ENCODE peak calls at places on chromosome 14, in four cellular contexts. Q is lower leg skin; M is stimulated activated CD4-positive, alpha-beta T cell treated with anti-CD3 and anti-CD28 coated beads, Interleukin-4, amount 100 ng/mL, for 1 hour; T is KG1. S is an unnamed sample.

GRCh38 chr14:74793506-74794155 is 30.5 kb downstream of the YLPM1 start:
- DNase-seq in M (no peak), Q (no peak), T (no peak), S (no peak)

GRCh38 chr14:87491816-87492215 is 501.2 kb downstream of the GALC start:
- DNase-seq in T (no peak), Q (no peak), M (no peak), S (no peak)

GRCh38 chr14:51368721-51369163 is 128.7 kb downstream of the TMX1 start:
- DNase-seq in M (no peak), T (no peak), Q (no peak), S (no peak)

GRCh38 chr14:79820866-79821535 is 390.3 kb downstream of the DIO2 start:
- DNase-seq in Q (no peak), M (no peak), T (no peak), S (no peak)

GRCh38 chr14:67166450-67166853 is 22.8 kb upstream of the GARIN2 start:
- DNase-seq in M (peak), Q (no peak), T (peak), S (no peak)

GRCh38 chr14:91454580-91454979 is 37.0 kb upstream of the CCDC88C start:
- DNase-seq in T (no peak), Q (no peak), M (no peak), S (no peak)

GRCh38 chr14:24903337-24903736 is 146.6 kb downstream of the STXBP6 start:
- DNase-seq in Q (no peak), M (no peak), T (no peak), S (no peak)

GRCh38 chr14:52801014-52801708 is 9.8 kb upstream of the GNPNAT1 start:
- DNase-seq in M (no peak), Q (no peak), T (no peak), S (peak)

GRCh38 chr14:88189840-88190191 is 133.3 kb downstream of the KCNK10 start:
- DNase-seq in Q (no peak), T (no peak), M (no peak), S (no peak)

GRCh38 chr14:63893701-63894458 is 41.1 kb downstream of the SYNE2 start:
- DNase-seq in M (no peak), T (no peak), Q (peak), S (no peak)

GRCh38 chr14:47674148-47674545 is 1.3 kb downstream of the MDGA2 start:
- DNase-seq in M (no peak), Q (no peak), T (no peak), S (no peak)

GRCh38 chr14:87847216-87847615 is 145.8 kb downstream of the GALC start:
- DNase-seq in T (no peak), Q (no peak), M (no peak), S (no peak)

GRCh38 chr14:25121342-25122129 is 71.6 kb upstream of the STXBP6 start:
- DNase-seq in M (no peak), Q (no peak), T (no peak), S (no peak)

GRCh38 chr14:68124885-68125731 is 305.5 kb downstream of the RAD51B start:
- DNase-seq in T (no peak), M (no peak), Q (peak), S (no peak)

S was measured in naive thymus-derived CD8-positive, alpha-beta T cell.